ENCODE peak calls at places on chromosomes 7 and 10, in five cellular contexts. M is neural crest cell, D is neural progenitor cell, Z is SW480, S is MV-4-11. L is an unnamed sample.

GRCh38 chr10:27245846-27246245 is 5.2 kb upstream of the ACBD5 start:
- DNase-seq in M (no peak), D (peak; percentile 31), Z (no peak), S (no peak), L (no peak)

GRCh38 chr7:22193361-22194016 is 163.5 kb downstream of the RAPGEF5 start:
- DNase-seq in M (peak; percentile 43), D (peak; percentile 88), Z (no peak), S (no peak), L (no peak)

GRCh38 chr10:11035318-11035920 is 17.7 kb downstream of the CELF2 start:
- DNase-seq in M (no peak), D (peak; percentile 52), Z (peak; percentile 86), S (no peak), L (peak; percentile 16)

GRCh38 chr7:100400656-100401055 is 27.4 kb downstream of the PILRA start:
- DNase-seq in M (peak; percentile 37), D (peak; percentile 69), Z (no peak), S (no peak), L (peak; percentile 55)

GRCh38 chr7:99397632-99397983 is 10.8 kb downstream of the PDAP1 start:
- DNase-seq in M (no peak), D (no peak), Z (no peak), S (no peak), L (no peak)

GRCh38 chr7:27678617-27679260 is 16.1 kb upstream of the HIBADH start:
- DNase-seq in M (no peak), D (no peak), Z (peak; percentile 39), S (no peak), L (no peak)

GRCh38 chr7:4123823-4124222 is 558.3 kb upstream of the FOXK1 start:
- DNase-seq in M (no peak), D (no peak), Z (peak; percentile 89), S (peak; percentile 65), L (no peak)

GRCh38 chr10:123398180-123398591 is 244.0 kb downstream of the BUB3 start:
- DNase-seq in M (no peak), D (no peak), Z (no peak), S (peak; percentile 98), L (no peak)

GRCh38 chr7:31129067-31129466 is 77.0 kb downstream of the ADCYAP1R1 start:
- DNase-seq in M (no peak), D (peak; percentile 20), Z (no peak), S (no peak), L (no peak)

GRCh38 chr10:77872947-77873557 is 53.5 kb downstream of the DLG5 start:
- DNase-seq in M (no peak), D (no peak), Z (no peak), S (no peak), L (no peak)

GRCh38 chr10:44306147-44306710 is 78.7 kb downstream of the CXCL12 start:
- DNase-seq in M (no peak), D (no peak), Z (no peak), S (no peak), L (no peak)

GRCh38 chr7:97020601-97021442 is 3.8 kb downstream of the DLX5 start:
- DNase-seq in M (no peak), D (peak; percentile 81), Z (no peak), S (no peak), L (no peak)

GRCh38 chr7:106588576-106589494 is 72.1 kb downstream of the CCDC71L start:
- DNase-seq in M (no peak), D (no peak), Z (no peak), S (no peak), L (no peak)

GRCh38 chr10:68106656-68107055 is 2.6 kb upstream of the MYPN start:
- DNase-seq in M (no peak), D (no peak), Z (no peak), S (no peak), L (peak; percentile 13)

GRCh38 chr7:30931927-30932540 is 20.4 kb downstream of the AQP1 start:
- DNase-seq in M (no peak), D (no peak), Z (no peak), S (no peak), L (no peak)

GRCh38 chr7:3649250-3649649 is 348.2 kb downstream of the SDK1 start:
- DNase-seq in M (no peak), D (no peak), Z (no peak), S (no peak), L (no peak)

GRCh38 chr10:58384095-58384494 is 1.1 kb upstream of the TFAM start:
- DNase-seq in M (no peak), D (no peak), Z (peak; percentile 5), S (peak; percentile 96), L (peak; percentile 95)

GRCh38 chr7:49093218-49093617 is 168.9 kb downstream of the CDC14C start:
- DNase-seq in M (no peak), D (no peak), Z (no peak), S (no peak), L (no peak)

GRCh38 chr7:14016950-14017349 is 27.5 kb upstream of the ETV1 start:
- DNase-seq in M (no peak), D (no peak), Z (no peak), S (no peak), L (no peak)

GRCh38 chr7:154857728-154858681 is 144.9 kb downstream of the PAXIP1 start:
- DNase-seq in M (no peak), D (no peak), Z (no peak), S (no peak), L (no peak)

GRCh38 chr7:116809636-116810266 is 52.6 kb upstream of the CAPZA2 start:
- DNase-seq in M (peak; percentile 17), D (peak; percentile 80), Z (peak; percentile 81), S (peak; percentile 22), L (peak; percentile 72)

GRCh38 chr7:66076459-66077329 is 1.1 kb downstream of the ASL start:
- DNase-seq in M (no peak), D (no peak), Z (no peak), S (peak; percentile 60), L (peak; percentile 44)

GRCh38 chr10:132962623-132963429 is 20.5 kb upstream of the CFAP46 start:
- DNase-seq in M (no peak), D (no peak), Z (no peak), S (no peak), L (peak; percentile 51)

L was measured in OCI-M1.